ENCODE peak calls at places on chromosomes 1 and 21, in ten cellular contexts. L is pancreas, I is GM23248, C is transverse colon, N is thoracic aorta, H is IMR-90, R is right cardiac atrium, Z is tibial artery, A is HCT116, X is brain microvascular endothelial cell. K is an unnamed sample.

GRCh38 chr21:34669149-34669879 is 520 bp downstream of the CLIC6 start:
- DNase-seq in L (no peak), I (peak; percentile 29), C (peak; percentile 23), N (no peak), H (no peak), R (peak; percentile 43), Z (no peak), A (no peak), X (no peak), K (no peak)

GRCh38 chr1:88878731-88879130 is 12.6 kb downstream of the GTF2B start:
- DNase-seq in L (no peak), I (peak; percentile 45), C (no peak), N (no peak), H (peak; percentile 31), R (no peak), Z (no peak), A (no peak), X (no peak), K (no peak)

GRCh38 chr1:180151508-180151907 is 3.2 kb upstream of the QSOX1 start:
- DNase-seq in L (no peak), I (peak; percentile 81), C (no peak), N (no peak), H (peak; percentile 95), R (no peak), Z (no peak), A (no peak), X (peak; percentile 78), K (peak; percentile 34)

GRCh38 chr1:115041654-115042053 is 12.0 kb downstream of the TSHB start:
- DNase-seq in L (no peak), I (peak; percentile 42), C (no peak), N (no peak), H (no peak), R (no peak), Z (no peak), A (peak; percentile 46), X (no peak), K (no peak)

GRCh38 chr1:28144203-28145135 is 32.0 kb downstream of the PTAFR start:
- DNase-seq in L (no peak), I (peak; percentile 74), C (no peak), N (no peak), H (peak; percentile 80), R (no peak), Z (no peak), A (no peak), X (peak; percentile 46), K (peak; percentile 74)

GRCh38 chr1:13706058-13706457 is 6.1 kb downstream of the PRDM2 start:
- DNase-seq in L (no peak), I (peak; percentile 25), C (no peak), N (no peak), H (no peak), R (no peak), Z (no peak), A (no peak), X (no peak), K (no peak)

GRCh38 chr1:33971018-33971710 is 107.3 kb downstream of the HMGB4 start:
- DNase-seq in L (no peak), I (peak; percentile 94), C (no peak), N (no peak), H (peak; percentile 15), R (no peak), Z (peak; percentile 27), A (no peak), X (no peak), K (no peak)

GRCh38 chr21:26461500-26461899 is 111.6 kb downstream of the CYYR1 start:
- DNase-seq in L (no peak), I (peak; percentile 45), C (no peak), N (no peak), H (no peak), R (no peak), Z (no peak), A (no peak), X (no peak), K (no peak)

GRCh38 chr1:228097333-228098081 is 5.6 kb downstream of the C1orf35 start:
- DNase-seq in L (peak; percentile 24), I (no peak), C (no peak), N (no peak), H (no peak), R (no peak), Z (no peak), A (no peak), X (no peak), K (no peak)

GRCh38 chr1:39977202-39977601 is 22.3 kb downstream of the MFSD2A start:
- DNase-seq in L (no peak), I (peak; percentile 30), C (no peak), N (no peak), H (peak; percentile 4), R (no peak), Z (no peak), A (no peak), X (peak; percentile 11), K (no peak)

GRCh38 chr1:247376659-247377058 is 39.3 kb upstream of the NLRP3 start:
- DNase-seq in L (no peak), I (no peak), C (no peak), N (no peak), H (no peak), R (no peak), Z (no peak), A (no peak), X (no peak), K (no peak)

GRCh38 chr1:190244406-190244805 is 233.3 kb downstream of the BRINP3 start:
- DNase-seq in L (no peak), I (no peak), C (no peak), N (no peak), H (no peak), R (no peak), Z (no peak), A (no peak), X (no peak), K (no peak)

DNA sequence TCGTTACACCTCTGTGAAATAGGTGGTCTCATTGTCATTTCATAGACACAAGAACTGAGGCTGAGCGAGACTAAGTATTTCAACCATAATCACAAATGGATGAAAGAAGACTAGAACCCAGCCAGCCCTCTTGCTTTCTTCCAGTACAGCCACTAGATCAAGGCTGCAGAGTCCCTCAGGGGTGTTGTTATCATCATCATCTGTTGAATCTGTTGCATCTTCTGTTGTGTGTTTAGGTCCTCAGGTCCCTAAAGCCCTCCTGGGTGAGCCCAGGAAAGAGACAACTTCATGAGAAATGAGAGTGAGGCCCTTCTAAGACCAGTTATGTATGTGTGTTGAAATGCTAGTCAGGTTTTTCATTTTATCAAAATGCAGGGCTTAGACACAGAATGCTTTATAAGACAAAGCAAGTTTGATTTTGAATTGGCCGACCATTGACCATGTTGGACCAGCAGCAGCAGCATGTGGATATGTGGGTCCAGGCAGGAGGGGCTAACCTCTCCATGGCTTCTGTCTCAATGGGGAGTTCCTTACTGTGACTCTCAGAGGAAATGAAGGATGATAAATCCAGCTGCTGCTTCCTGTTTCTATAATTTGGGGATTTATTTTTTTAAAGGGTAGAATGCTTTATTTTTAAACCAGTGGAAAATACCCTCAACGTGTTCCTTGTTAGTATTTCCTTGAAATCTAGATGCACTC is 86.5 kb upstream of the ZNF326 start:
- DNase-seq in L (no peak), I (peak; percentile 50), C (no peak), N (no peak), H (no peak), R (no peak), Z (no peak), A (no peak), X (no peak), K (no peak)
- H3K27ac ChIP-seq in L (no peak overlapping the region), I (peak overlapping the region; percentile 73), C (no peak overlapping the region), N (no peak overlapping the region), H (peak overlapping the region; percentile 63), R (peak overlapping the region; percentile 74), Z (no peak overlapping the region), A (no peak overlapping the region), X (peak overlapping the region; percentile 91), K (peak overlapping the region; percentile 58)

GRCh38 chr1:153752561-153753195 is 22.5 kb upstream of the SLC27A3 start:
- DNase-seq in L (no peak), I (peak; percentile 84), C (no peak), N (peak; percentile 71), H (peak; percentile 79), R (peak; percentile 32), Z (peak; percentile 91), A (no peak), X (peak; percentile 66), K (no peak)

GRCh38 chr1:153748903-153749302 is 21.1 kb downstream of the INTS3 start:
- DNase-seq in L (no peak), I (no peak), C (no peak), N (no peak), H (no peak), R (no peak), Z (no peak), A (no peak), X (no peak), K (no peak)

GRCh38 chr1:153750026-153750995 is 22.5 kb downstream of the INTS3 start:
- DNase-seq in L (no peak), I (peak; percentile 42), C (no peak), N (peak; percentile 41), H (no peak), R (no peak), Z (peak; percentile 82), A (no peak), X (no peak), K (no peak)

GRCh38 chr1:153752072-153752471 is 23.1 kb upstream of the SLC27A3 start:
- DNase-seq in L (no peak), I (no peak), C (no peak), N (no peak), H (no peak), R (no peak), Z (no peak), A (no peak), X (no peak), K (no peak)

DNA sequence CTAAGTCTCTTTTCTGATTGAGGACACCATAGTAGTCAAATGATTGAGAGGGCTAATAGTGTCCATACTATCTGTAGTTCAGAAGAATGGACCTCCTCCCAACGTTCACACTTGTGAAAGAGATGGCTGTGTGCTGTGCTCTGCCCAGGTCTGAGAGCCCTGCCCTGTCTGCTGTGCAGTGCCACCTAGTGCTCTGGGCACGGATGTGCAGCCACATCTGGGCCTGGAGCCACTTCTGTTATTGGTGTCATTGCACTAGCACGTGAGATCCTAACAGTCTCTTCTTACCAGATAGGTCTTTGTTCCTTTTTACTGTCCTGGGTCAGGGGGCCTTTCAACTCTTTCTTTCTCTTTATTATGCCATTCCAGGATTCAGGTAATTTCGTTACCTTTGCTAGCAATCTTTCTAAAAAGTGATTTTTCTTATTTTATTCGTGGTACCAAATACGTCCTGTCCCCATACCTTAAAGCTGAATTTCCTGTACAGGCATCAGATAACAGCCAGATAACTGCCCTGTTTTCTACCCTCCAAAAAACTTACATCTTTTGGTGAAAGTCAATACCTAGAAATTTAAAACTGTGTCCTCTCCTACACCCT is 21.7 kb downstream of the INTS3 start:
- DNase-seq in L (peak; percentile 86), I (peak; percentile 93), C (peak; percentile 89), N (peak; percentile 67), H (peak; percentile 80), R (peak; percentile 93), Z (peak; percentile 92), A (peak; percentile 45), X (peak; percentile 75), K (no peak)
- H3K27ac ChIP-seq in L (no peak overlapping the region), I (peak overlapping the region; percentile 8), C (peak overlapping the region; percentile 50), N (peak overlapping the region; percentile 95), H (no peak overlapping the region), R (peak overlapping the region; percentile 65), Z (peak overlapping the region; percentile 85), A (no peak overlapping the region), X (no peak overlapping the region), K (no peak overlapping the region)

GRCh38 chr21:29056538-29057050 is 16.9 kb downstream of the CCT8 start:
- DNase-seq in L (no peak), I (peak; percentile 19), C (no peak), N (no peak), H (no peak), R (no peak), Z (no peak), A (no peak), X (no peak), K (no peak)
- H3K27ac ChIP-seq in L (no peak overlapping the region), I (no peak overlapping the region), C (no peak overlapping the region), N (no peak overlapping the region), H (no peak overlapping the region), R (no peak overlapping the region), Z (no peak overlapping the region), A (no peak overlapping the region), X (no peak overlapping the region), K (peak overlapping the region; percentile 25)

GRCh38 chr1:172893146-172893841 is 157.4 kb downstream of the TNFSF18 start:
- DNase-seq in L (no peak), I (no peak), C (no peak), N (no peak), H (no peak), R (peak; percentile 81), Z (no peak), A (no peak), X (no peak), K (no peak)
- H3K27ac ChIP-seq in L (no peak overlapping the region), I (no peak overlapping the region), C (no peak overlapping the region), N (no peak overlapping the region), H (no peak overlapping the region), R (no peak overlapping the region), Z (no peak overlapping the region), A (peak overlapping the region; percentile 93), X (peak overlapping the region; percentile 16), K (no peak overlapping the region)